ENCODE peak calls at places on chromosomes 7 and 10, in eight cellular contexts. D, E, O, M, L, A, K and W are unnamed samples.
A peak's percentile ranks its signal among the peaks of the same experiment; 100 is the strongest.

GRCh38 chr7:31917256-31917655 is 153.0 kb downstream of the PDE1C start:
- DNase-seq in K (no peak), O (no peak), E (peak; percentile 61), A (no peak), D (no peak), M (no peak), L (no peak), W (no peak)

GRCh38 chr7:5494683-5495561 is 71.3 kb upstream of the TNRC18 start:
- DNase-seq in E (peak; percentile 89), L (no peak), D (peak; percentile 73), K (peak; percentile 89), O (peak; percentile 82), A (peak; percentile 73), M (peak; percentile 88), W (peak; percentile 84)

GRCh38 chr10:15369642-15370211 is 1.4 kb downstream of the FAM171A1 start:
- DNase-seq in A (peak; percentile 20), D (no peak), L (no peak), M (no peak), E (peak; percentile 33), K (peak; percentile 42), O (no peak), W (no peak)

GRCh38 chr7:158265743-158266080 is 321.9 kb downstream of the PTPRN2 start:
- DNase-seq in A (no peak), E (no peak), M (no peak), O (no peak), L (no peak), D (no peak), K (no peak), W (no peak)

GRCh38 chr10:97713351-97713827 is at the start of gene MARVELD1:
- DNase-seq in L (no peak), A (peak; percentile 79), K (peak; percentile 88), D (peak; percentile 87), O (peak; percentile 84), E (peak; percentile 79), M (peak; percentile 76), W (no peak)

GRCh38 chr10:111085690-111086353 is 9.0 kb downstream of the ADRA2A start:
- DNase-seq in K (no peak), M (no peak), E (no peak), D (no peak), L (no peak), O (no peak), A (no peak), W (no peak)

GRCh38 chr7:1081931-1082401 is 5.9 kb upstream of the GPER1 start:
- DNase-seq in O (no peak), A (no peak), K (no peak), E (no peak), L (no peak), M (no peak), D (peak; percentile 51), W (peak; percentile 22)

GRCh38 chr10:8052344-8052969 is 2.0 kb upstream of the GATA3 start:
- DNase-seq in E (no peak), M (no peak), L (no peak), A (no peak), D (peak; percentile 31), O (no peak), K (no peak), W (no peak)

GRCh38 chr10:87658858-87659555 is 671 bp upstream of the PAPSS2 start:
- DNase-seq in L (no peak), D (no peak), O (no peak), A (no peak), M (no peak), K (peak; percentile 79), E (no peak), W (no peak)

GRCh38 chr7:111266613-111267012 is 175.7 kb downstream of the LRRN3 start:
- DNase-seq in E (peak; percentile 61), D (peak; percentile 89), L (no peak), K (no peak), A (no peak), O (no peak), M (no peak), W (no peak)

GRCh38 chr10:7479861-7480598 is 69.2 kb upstream of the SFMBT2 start:
- DNase-seq in K (no peak), E (no peak), L (no peak), M (no peak), O (no peak), A (no peak), D (no peak), W (no peak)

GRCh38 chr10:53997953-53998352 is 803.1 kb downstream of the PCDH15 start:
- DNase-seq in M (no peak), L (no peak), E (no peak), O (no peak), K (no peak), A (no peak), D (peak; percentile 18), W (no peak)

GRCh38 chr7:377069-378040 is 87.4 kb downstream of the FOXL3 start:
- DNase-seq in O (peak; percentile 21), K (peak; percentile 34), M (no peak), D (no peak), L (no peak), A (no peak), E (no peak), W (no peak)

GRCh38 chr10:91200314-91201212 is 19.9 kb upstream of the PCGF5 start:
- DNase-seq in E (no peak), D (no peak), O (peak; percentile 29), A (no peak), M (no peak), K (no peak), L (no peak), W (no peak)

GRCh38 chr7:128954830-128955797 is 17.4 kb downstream of the IRF5 start:
- DNase-seq in O (no peak), L (no peak), M (no peak), E (peak; percentile 86), A (no peak), D (peak; percentile 50), K (no peak), W (no peak)

GRCh38 chr7:75955293-75955938 is 39.0 kb downstream of the TMEM120A start:
- DNase-seq in L (no peak), E (no peak), K (no peak), A (no peak), O (no peak), D (no peak), M (no peak), W (no peak)

GRCh38 chr7:52897708-52898107 is 137.7 kb upstream of the POM121L12 start:
- DNase-seq in M (no peak), D (no peak), E (no peak), O (no peak), K (no peak), L (no peak), A (no peak), W (no peak)

GRCh38 chr7:30888783-30889182 is 22.9 kb upstream of the AQP1 start:
- DNase-seq in D (peak; percentile 83), O (no peak), M (no peak), E (peak; percentile 95), A (peak; percentile 48), L (peak; percentile 4), K (no peak), W (peak; percentile 68)

GRCh38 chr7:3892686-3893085 is 591.6 kb downstream of the SDK1 start:
- DNase-seq in D (no peak), E (no peak), O (no peak), M (no peak), A (no peak), L (no peak), K (no peak), W (no peak)

GRCh38 chr10:3866347-3866746 is 81.3 kb upstream of the KLF6 start:
- DNase-seq in L (no peak), M (no peak), A (no peak), O (no peak), K (no peak), D (no peak), E (no peak), W (no peak)

GRCh38 chr10:3865565-3865964 is 80.6 kb upstream of the KLF6 start:
- DNase-seq in K (no peak), A (no peak), O (no peak), D (no peak), L (no peak), E (no peak), M (no peak), W (no peak)

GRCh38 chr10:3858051-3858845 is 73.2 kb upstream of the KLF6 start:
- DNase-seq in K (no peak), A (no peak), D (no peak), E (peak; percentile 36), L (no peak), O (no peak), M (no peak), W (no peak)

GRCh38 chr10:3857318-3857717 is 72.3 kb upstream of the KLF6 start:
- DNase-seq in L (no peak), D (no peak), E (no peak), K (no peak), M (no peak), O (no peak), A (no peak), W (no peak)

DNA sequence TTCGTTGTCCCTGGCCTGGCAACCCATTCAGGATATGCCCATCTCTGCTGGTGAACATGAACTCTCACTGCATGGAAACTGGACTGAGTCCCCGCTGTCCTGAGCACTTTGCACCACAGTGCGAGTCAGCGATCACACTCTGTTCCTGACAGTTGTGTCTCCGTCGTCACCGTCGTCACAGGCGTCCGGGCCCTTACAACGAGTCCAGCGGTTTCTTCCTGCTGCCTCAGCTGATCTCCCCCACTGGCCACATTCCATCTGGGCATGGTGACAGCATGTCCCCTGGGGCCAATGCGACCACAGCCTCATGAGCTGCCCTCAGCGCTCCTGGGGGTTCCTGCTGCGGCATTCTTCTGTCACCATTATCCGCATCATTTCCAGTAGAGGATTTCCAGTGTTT is 76.8 kb upstream of the KLF6 start:
- DNase-seq in E (no peak), O (no peak), A (no peak), L (no peak), K (no peak), M (no peak), D (no peak), W (no peak)
- H3K27ac ChIP-seq in E (no peak overlapping the region), O (no peak overlapping the region), A (no peak overlapping the region), L (no peak overlapping the region), K (no peak overlapping the region), M (peak overlapping the region; percentile 67), D (peak overlapping the region; percentile 23), W (no peak overlapping the region)

GRCh38 chr7:124202546-124202945 is 169.7 kb upstream of the TMEM229A start:
- DNase-seq in K (no peak), L (no peak), E (no peak), A (no peak), O (no peak), D (no peak), M (no peak), W (no peak)
- H3K4me1 ChIP-seq in K (no peaks in the 10 kb centered on the region), L (no peaks in the 10 kb centered on the region), E (no peaks in the 10 kb centered on the region), A (no peaks in the 10 kb centered on the region), O (no peaks in the 10 kb centered on the region), D (no peaks in the 10 kb centered on the region), M (no peaks in the 10 kb centered on the region), W (no peaks in the 10 kb centered on the region)

DNA sequence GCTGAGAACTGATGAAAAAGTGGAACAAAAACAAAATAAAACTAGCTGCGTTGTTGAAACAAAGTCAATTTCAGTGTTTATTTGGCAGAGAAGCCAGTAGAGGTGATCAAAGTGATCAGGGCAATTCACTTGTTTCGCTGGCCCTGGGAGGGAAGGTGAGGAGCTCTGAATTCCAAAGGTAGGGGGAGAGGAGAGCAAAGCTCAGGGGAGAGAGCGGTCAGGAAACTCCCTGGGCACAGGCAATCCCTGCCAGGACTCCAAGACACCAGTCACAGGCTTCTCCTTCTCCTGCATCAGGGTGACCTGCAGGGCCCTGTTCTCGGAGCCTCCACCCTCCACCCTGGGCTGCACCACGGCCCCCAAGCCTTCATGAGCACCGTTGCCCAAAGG is 6.8 kb upstream of the KIAA1217 start:
- DNase-seq in M (no peak), D (no peak), A (no peak), O (no peak), L (no peak), E (no peak), K (peak; percentile 63), W (no peak)
- H3K27ac ChIP-seq in M (no peak overlapping the region), D (no peak overlapping the region), A (no peak overlapping the region), O (no peak overlapping the region), L (no peak overlapping the region), E (no peak overlapping the region), K (no peak overlapping the region), W (no peak overlapping the region)

GRCh38 chr7:101833799-101834198 is 16.4 kb downstream of the CUX1 start:
- DNase-seq in A (no peak), D (no peak), L (no peak), O (no peak), M (no peak), E (no peak), K (peak; percentile 15), W (no peak)
- H3K4me1 ChIP-seq in A (peaks cover 16% of the 10 kb centered on the region), D (no peaks in the 10 kb centered on the region), L (no peaks in the 10 kb centered on the region), O (peaks cover 3% of the 10 kb centered on the region), M (peaks cover 6% of the 10 kb centered on the region), E (no peaks in the 10 kb centered on the region), K (no peaks in the 10 kb centered on the region), W (no peaks in the 10 kb centered on the region)